ENCODE peak calls at places on chromosomes 1 and 21, in seven cellular contexts. T is fibroblast of lung; W is amygdala; J is stimulated activated CD4-positive, alpha-beta T cell treated with anti-CD3 and anti-CD28 coated beads, Interleukin-4, amount 100 ng/mL, for 4 hours; Z is T47D; I is heart left ventricle; H is OCI-LY7. K is an unnamed sample.

GRCh38 chr1:45018599-45019230 is 6.7 kb downstream of the UROD start:
- DNase-seq in T (peak), W (peak), J (peak), Z (peak), I (no peak), H (peak), K (peak)

GRCh38 chr1:1068374-1069060 is 5.6 kb downstream of the RNF223 start:
- DNase-seq in T (no peak), W (no peak), J (peak), Z (peak), I (no peak), H (peak), K (peak)

GRCh38 chr1:39178541-39179431 is 25.7 kb upstream of the MACF1 start:
- DNase-seq in T (no peak), W (no peak), J (no peak), Z (peak), I (no peak), H (no peak), K (no peak)

GRCh38 chr1:26693557-26694184 is 2.1 kb upstream of the ARID1A start:
- DNase-seq in T (peak), W (no peak), J (no peak), Z (no peak), I (no peak), H (peak), K (no peak)

GRCh38 chr1:207431508-207431907 is 22.6 kb upstream of the CR2 start:
- DNase-seq in T (no peak), W (no peak), J (no peak), Z (no peak), I (no peak), H (peak), K (no peak)

GRCh38 chr1:197144570-197145325 is 1.7 kb downstream of the ASPM start:
- DNase-seq in T (peak), W (no peak), J (no peak), Z (no peak), I (no peak), H (peak), K (no peak)

GRCh38 chr1:231879296-231879695 is 252.7 kb downstream of the DISC1 start:
- DNase-seq in T (no peak), W (no peak), J (no peak), Z (no peak), I (no peak), H (no peak), K (no peak)

GRCh38 chr1:81186271-81186670 is 614.5 kb upstream of the ADGRL2 start:
- DNase-seq in T (no peak), W (no peak), J (no peak), Z (no peak), I (no peak), H (no peak), K (no peak)

GRCh38 chr1:116574581-116575291 is 3.9 kb upstream of the CD58 start:
- DNase-seq in T (peak), W (peak), J (peak), Z (peak), I (no peak), H (peak), K (no peak)

GRCh38 chr1:148362141-148362929 is 120.8 kb downstream of the PPIAL4G start:
- DNase-seq in T (no peak), W (no peak), J (peak), Z (no peak), I (no peak), H (no peak), K (peak)

GRCh38 chr1:245952383-245952989 is 554.6 kb downstream of the SMYD3 start:
- DNase-seq in T (no peak), W (no peak), J (no peak), Z (no peak), I (no peak), H (peak), K (no peak)

GRCh38 chr1:185281245-185281644 is 35.8 kb downstream of the IVNS1ABP start:
- DNase-seq in T (no peak), W (no peak), J (no peak), Z (no peak), I (no peak), H (no peak), K (no peak)

GRCh38 chr1:156592910-156593732 is 1.5 kb downstream of the NAXE start:
- DNase-seq in T (no peak), W (no peak), J (no peak), Z (no peak), I (no peak), H (peak), K (no peak)

GRCh38 chr1:40153073-40153770 is 8.0 kb upstream of the RLF start:
- DNase-seq in T (peak), W (no peak), J (peak), Z (peak), I (no peak), H (peak), K (no peak)

GRCh38 chr1:29312469-29313466 is 76.4 kb downstream of the PTPRU start:
- DNase-seq in T (no peak), W (no peak), J (no peak), Z (no peak), I (peak), H (no peak), K (peak)

GRCh38 chr21:39593522-39593921 is 19.2 kb upstream of the B3GALT5 start:
- DNase-seq in T (peak), W (no peak), J (no peak), Z (no peak), I (no peak), H (no peak), K (no peak)

GRCh38 chr1:167221126-167221803 is 579 bp downstream of the POU2F1 start:
- DNase-seq in T (no peak), W (peak), J (no peak), Z (no peak), I (no peak), H (no peak), K (no peak)

GRCh38 chr1:179794669-179795068 is 51.6 kb downstream of the FAM163A start:
- DNase-seq in T (no peak), W (no peak), J (no peak), Z (no peak), I (no peak), H (no peak), K (no peak)

GRCh38 chr1:160196143-160196542 is 5.8 kb downstream of the CASQ1 start:
- DNase-seq in T (no peak), W (no peak), J (no peak), Z (no peak), I (no peak), H (no peak), K (no peak)

GRCh38 chr1:109805486-109806180 is 41.9 kb upstream of the EPS8L3 start:
- DNase-seq in T (no peak), W (no peak), J (no peak), Z (peak), I (no peak), H (no peak), K (peak)

GRCh38 chr1:10104844-10105243 is 72.1 kb downstream of the UBE4B start:
- DNase-seq in T (no peak), W (no peak), J (no peak), Z (no peak), I (no peak), H (no peak), K (no peak)

GRCh38 chr1:167541610-167542009 is 12.0 kb downstream of the CREG1 start:
- DNase-seq in T (no peak), W (no peak), J (no peak), Z (no peak), I (no peak), H (no peak), K (no peak)

GRCh38 chr1:30171956-30172694 is 551.3 kb downstream of the MATN1 start:
- DNase-seq in T (no peak), W (no peak), J (no peak), Z (no peak), I (no peak), H (no peak), K (no peak)

GRCh38 chr1:33314371-33314893 is 6.5 kb downstream of the A3GALT2 start:
- DNase-seq in T (no peak), W (no peak), J (no peak), Z (no peak), I (no peak), H (no peak), K (no peak)

GRCh38 chr1:119481951-119482350 is 25.1 kb upstream of the HSD3B1 start:
- DNase-seq in T (no peak), W (no peak), J (no peak), Z (no peak), I (no peak), H (no peak), K (no peak)

GRCh38 chr1:9835758-9836631 is 12.2 kb upstream of the CLSTN1 start:
- DNase-seq in T (peak), W (peak), J (no peak), Z (no peak), I (no peak), H (no peak), K (no peak)

GRCh38 chr1:156885904-156886355 is 7.6 kb upstream of the PEAR1 start:
- DNase-seq in T (no peak), W (no peak), J (no peak), Z (no peak), I (no peak), H (no peak), K (no peak)